ENCODE peak calls at places on chromosomes 1 and 21, in five cellular contexts. One of them, this sample, is unnamed.

GRCh38 chr1:31571340-31572295 is 4.7 kb upstream of the TINAGL1 start:
- DNase-seq in HCT116: no peak
- DNase-seq in A549: no peak
- DNase-seq in SK-N-SH: no peak
- DNase-seq in HepG2: no peak
- DNase-seq in this sample: peak

GRCh38 chr1:28341591-28341990 is 12.8 kb downstream of the MED18 start:
- DNase-seq in SK-N-SH: no peak
- DNase-seq in HepG2: no peak
- DNase-seq in HCT116: no peak
- DNase-seq in A549: no peak
- DNase-seq in this sample: no peak

GRCh38 chr1:232367293-232367692 is 262.6 kb downstream of the SIPA1L2 start:
- DNase-seq in HepG2: no peak
- DNase-seq in A549: no peak
- DNase-seq in SK-N-SH: no peak
- DNase-seq in HCT116: no peak
- DNase-seq in this sample: no peak

GRCh38 chr1:161791889-161792655 is 26.0 kb downstream of the ATF6 start:
- DNase-seq in HepG2: no peak
- DNase-seq in SK-N-SH: no peak
- DNase-seq in HCT116: no peak
- DNase-seq in A549: no peak
- DNase-seq in this sample: no peak

GRCh38 chr1:2415801-2416208 is 3.4 kb upstream of the PEX10 start:
- DNase-seq in HepG2: no peak
- DNase-seq in SK-N-SH: no peak
- DNase-seq in HCT116: no peak
- DNase-seq in A549: no peak
- DNase-seq in this sample: no peak

GRCh38 chr1:89589515-89589914 is 43.4 kb upstream of the LRRC8C start:
- DNase-seq in A549: no peak
- DNase-seq in HepG2: no peak
- DNase-seq in SK-N-SH: no peak
- DNase-seq in HCT116: no peak
- DNase-seq in this sample: no peak

GRCh38 chr1:62589321-62589720 is 8.0 kb upstream of the ANGPTL3 start:
- DNase-seq in SK-N-SH: no peak
- DNase-seq in A549: no peak
- DNase-seq in HepG2: no peak
- DNase-seq in HCT116: no peak
- DNase-seq in this sample: no peak

GRCh38 chr1:61255324-61255703 is 173.0 kb downstream of the NFIA start:
- DNase-seq in HepG2: no peak
- DNase-seq in A549: no peak
- DNase-seq in SK-N-SH: no peak
- DNase-seq in HCT116: no peak
- DNase-seq in this sample: peak

DNA sequence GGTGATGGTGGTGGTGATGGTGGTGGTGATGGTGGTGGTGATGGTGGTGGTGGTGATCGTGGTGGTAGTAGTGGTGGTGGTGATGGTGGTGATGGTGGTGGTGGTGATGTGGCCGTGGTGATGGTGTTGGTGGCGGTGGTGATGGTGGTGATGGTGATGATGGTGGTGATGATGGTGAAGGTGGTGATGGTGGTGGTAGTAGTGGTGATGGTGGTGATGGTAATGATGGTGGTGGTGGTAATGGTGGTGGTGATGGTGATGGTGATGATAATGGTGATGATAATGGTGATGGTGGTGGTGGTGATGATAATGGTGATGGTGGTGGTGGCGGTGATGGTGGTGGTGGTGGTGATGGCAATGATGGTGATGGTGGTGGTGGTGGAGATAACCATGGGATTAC is 6.8 kb upstream of the COL6A2 start:
- DNase-seq in A549: no peak
- DNase-seq in SK-N-SH: no peak
- DNase-seq in HepG2: no peak
- DNase-seq in HCT116: no peak
- DNase-seq in this sample: no peak
- TF ChIP-seq MAX in A549: no peak
- TF ChIP-seq MAX in SK-N-SH: no peak
- TF ChIP-seq MAX in HepG2: no peak
- TF ChIP-seq MAX in HCT116: no peak
- TF ChIP-seq MAX in this sample: no peak

DNA sequence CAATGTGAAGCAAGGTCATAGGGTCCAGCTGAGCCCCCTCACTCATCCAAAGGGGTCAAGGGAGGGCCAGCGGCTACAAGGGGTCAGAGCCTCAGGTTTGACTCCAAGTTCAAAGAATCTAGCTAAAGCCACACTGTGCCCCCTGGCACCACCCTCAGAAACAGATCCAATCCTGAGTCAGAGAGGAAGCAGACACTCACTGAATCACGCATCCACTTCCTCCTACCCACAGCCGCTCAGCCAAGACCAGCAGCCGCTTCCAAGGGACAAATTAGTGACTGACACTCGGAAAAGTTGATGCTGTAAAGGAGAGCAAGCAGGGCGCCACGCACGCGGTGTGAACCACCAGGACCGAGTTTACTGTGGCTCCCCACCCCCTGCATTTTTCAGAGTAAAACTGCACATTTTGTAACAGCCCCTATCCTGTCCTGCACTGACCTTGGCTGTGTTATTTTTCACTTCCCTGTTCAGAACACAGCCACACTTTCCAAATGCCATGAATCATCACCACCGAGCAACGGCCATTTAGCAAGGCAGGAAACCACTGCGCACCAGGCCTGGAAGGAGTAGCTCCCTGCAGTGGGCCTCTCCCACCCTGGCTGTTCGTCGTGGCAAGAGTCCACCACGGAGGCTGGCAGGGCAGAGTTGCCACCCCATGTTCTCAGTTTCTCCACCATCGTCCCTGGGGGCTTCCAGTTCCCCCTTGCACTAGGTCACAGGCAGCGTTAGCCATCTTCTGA is 147.8 kb downstream of the TOMM20 start:
- DNase-seq in HepG2: peak
- DNase-seq in A549: peak
- DNase-seq in HCT116: peak
- DNase-seq in SK-N-SH: peak
- DNase-seq in this sample: peak
- H3K4me3 ChIP-seq in HepG2: no peak
- H3K4me3 ChIP-seq in A549: no peak
- H3K4me3 ChIP-seq in HCT116: peak
- H3K4me3 ChIP-seq in SK-N-SH: peak
- H3K4me3 ChIP-seq in this sample: peak

GRCh38 chr1:65431111-65431705 is 10.7 kb downstream of the LEPR start:
- DNase-seq in HCT116: no peak
- DNase-seq in A549: peak
- DNase-seq in SK-N-SH: peak
- DNase-seq in HepG2: peak
- DNase-seq in this sample: peak
- TF ChIP-seq CTCF in HCT116: peak
- TF ChIP-seq CTCF in A549: peak
- TF ChIP-seq CTCF in SK-N-SH: peak
- TF ChIP-seq CTCF in HepG2: peak
- TF ChIP-seq CTCF in this sample: peak

GRCh38 chr1:154352581-154353459 is 27.5 kb downstream of the ATP8B2 start:
- DNase-seq in A549: no peak
- DNase-seq in SK-N-SH: peak
- DNase-seq in HCT116: no peak
- DNase-seq in HepG2: no peak
- DNase-seq in this sample: peak

GRCh38 chr1:154353460-154353904 is 28.2 kb downstream of the ATP8B2 start:
- DNase-seq in SK-N-SH: no peak
- DNase-seq in HepG2: peak
- DNase-seq in HCT116: peak
- DNase-seq in A549: peak
- DNase-seq in this sample: peak

GRCh38 chr1:154350383-154350782 is 25.1 kb downstream of the ATP8B2 start:
- DNase-seq in A549: no peak
- DNase-seq in HepG2: no peak
- DNase-seq in HCT116: no peak
- DNase-seq in SK-N-SH: no peak
- DNase-seq in this sample: no peak

GRCh38 chr1:154352245-154352580 is 26.9 kb downstream of the ATP8B2 start:
- DNase-seq in HCT116: no peak
- DNase-seq in A549: no peak
- DNase-seq in HepG2: no peak
- DNase-seq in SK-N-SH: peak
- DNase-seq in this sample: no peak

DNA sequence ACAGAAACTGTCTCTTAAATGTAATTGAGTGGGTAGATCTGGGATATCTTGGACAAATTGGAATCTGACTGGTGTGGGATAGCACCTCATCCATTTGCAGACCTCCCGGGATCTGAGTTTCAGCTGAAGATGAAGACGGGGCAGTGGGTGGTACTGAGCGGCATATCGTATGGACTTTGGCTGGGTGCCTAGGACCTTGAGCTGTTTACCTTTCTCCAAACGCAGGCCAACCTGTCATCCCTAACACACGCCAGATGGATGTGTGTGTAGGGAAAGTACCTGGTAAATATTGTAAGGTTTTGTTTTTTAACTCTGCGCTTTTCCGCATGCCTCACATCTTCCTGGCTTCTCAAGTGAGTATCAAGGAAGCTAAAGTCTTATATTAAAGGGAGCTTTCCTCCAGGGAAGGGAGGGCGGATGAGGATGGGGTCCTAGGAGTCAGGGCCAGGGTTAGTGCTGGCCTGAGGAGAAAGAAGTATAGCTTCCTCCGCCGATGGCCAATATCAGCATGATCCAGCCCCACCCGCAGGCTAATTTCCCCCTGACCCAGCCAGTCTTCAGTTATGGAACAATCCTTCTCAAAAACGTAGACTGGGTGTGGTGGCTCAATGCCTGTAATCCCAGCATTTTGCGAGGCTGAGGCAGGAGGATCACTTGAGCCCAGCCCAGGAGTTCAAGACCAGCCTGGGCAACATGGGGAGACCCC is 26.2 kb downstream of the ATP8B2 start:
- DNase-seq in HepG2: peak
- DNase-seq in HCT116: no peak
- DNase-seq in A549: peak
- DNase-seq in SK-N-SH: no peak
- DNase-seq in this sample: no peak
- TF ChIP-seq MAX in HepG2: peak
- TF ChIP-seq MAX in HCT116: no peak
- TF ChIP-seq MAX in A549: no peak
- TF ChIP-seq MAX in SK-N-SH: no peak
- TF ChIP-seq MAX in this sample: no peak

GRCh38 chr21:40768056-40768455 is 78.9 kb downstream of the DSCAM start:
- DNase-seq in A549: no peak
- DNase-seq in SK-N-SH: no peak
- DNase-seq in HCT116: no peak
- DNase-seq in HepG2: no peak
- DNase-seq in this sample: no peak
- H3K4me3 ChIP-seq in A549: no peak
- H3K4me3 ChIP-seq in SK-N-SH: no peak
- H3K4me3 ChIP-seq in HCT116: no peak
- H3K4me3 ChIP-seq in HepG2: no peak
- H3K4me3 ChIP-seq in this sample: no peak